ENCODE peak calls at places on chromosomes 2 and 18, in ten cellular contexts. S is H1, N is prostate gland, W is K562, V is GM23338, R is GM12878, H is Panc1, Q is HCT116, Z is transverse colon, B is stomach. D is an unnamed sample.

GRCh38 chr2:56337342-56337741 is 153.6 kb downstream of the CCDC85A start:
- DNase-seq in S (no peak), N (no peak), Z (no peak), Q (no peak), W (no peak), R (no peak), H (no peak), V (no peak), B (peak), D (no peak)

GRCh38 chr2:214215107-214215506 is 195.7 kb upstream of the VWC2L start:
- DNase-seq in V (no peak), N (no peak), S (no peak), W (no peak), Z (no peak), B (no peak), Q (no peak), R (no peak), H (no peak), D (no peak)

GRCh38 chr18:33751613-33752221 is 173.7 kb downstream of the ASXL3 start:
- DNase-seq in W (no peak), B (no peak), Z (no peak), H (no peak), R (no peak), N (no peak), V (peak), Q (no peak), S (no peak), D (no peak)

GRCh38 chr2:96099861-96100798 is 16.2 kb downstream of the ADRA2B start:
- DNase-seq in B (no peak), Z (peak), W (no peak), V (peak), S (no peak), Q (no peak), H (no peak), N (no peak), R (no peak), D (no peak)

GRCh38 chr2:72077702-72078169 is 69.9 kb downstream of the CYP26B1 start:
- DNase-seq in W (no peak), S (no peak), Q (no peak), Z (no peak), B (no peak), R (no peak), V (no peak), N (no peak), H (no peak), D (no peak)

GRCh38 chr18:44309185-44309584 is 371.5 kb upstream of the SETBP1 start:
- DNase-seq in B (no peak), R (no peak), Q (no peak), S (no peak), H (no peak), W (no peak), N (no peak), Z (no peak), V (no peak), D (no peak)

GRCh38 chr2:237222178-237222577 is 136.5 kb downstream of the COPS8 start:
- DNase-seq in W (no peak), V (no peak), N (no peak), H (no peak), S (no peak), B (no peak), Z (no peak), Q (no peak), R (no peak), D (no peak)

GRCh38 chr2:241219856-241220356 is 31.4 kb downstream of the ANO7 start:
- DNase-seq in Z (no peak), N (no peak), W (no peak), B (no peak), S (no peak), R (no peak), V (no peak), H (no peak), Q (no peak), D (no peak)

GRCh38 chr2:84970956-84971798 is at the start of gene KCMF1:
- DNase-seq in V (peak), H (no peak), Q (no peak), N (peak), B (peak), Z (peak), W (peak), R (no peak), S (no peak), D (no peak)

GRCh38 chr2:96495983-96496382 is 9.2 kb downstream of the NEURL3 start:
- DNase-seq in S (no peak), W (no peak), B (no peak), H (no peak), R (no peak), N (no peak), Q (no peak), Z (no peak), V (no peak), D (no peak)

GRCh38 chr18:10530852-10531251 is 5.0 kb downstream of the NAPG start:
- DNase-seq in N (no peak), S (no peak), Q (no peak), V (no peak), W (peak), R (no peak), B (no peak), Z (no peak), H (no peak), D (no peak)

GRCh38 chr2:195613922-195614321 is 43.1 kb upstream of the SLC39A10 start:
- DNase-seq in H (peak), S (no peak), B (no peak), R (no peak), Q (no peak), V (no peak), W (peak), Z (no peak), N (no peak), D (no peak)

GRCh38 chr18:13522861-13523660 is 203.3 kb downstream of the FAM210A start:
- DNase-seq in Z (no peak), B (no peak), R (no peak), S (no peak), H (no peak), N (no peak), V (no peak), W (no peak), Q (no peak), D (no peak)

GRCh38 chr18:13520741-13521140 is 205.6 kb downstream of the FAM210A start:
- DNase-seq in Q (no peak), B (no peak), H (no peak), V (no peak), Z (no peak), N (no peak), R (no peak), W (no peak), S (no peak), D (no peak)

GRCh38 chr18:13521418-13521817 is 204.9 kb downstream of the FAM210A start:
- DNase-seq in Z (no peak), Q (no peak), W (no peak), H (no peak), B (no peak), N (no peak), R (no peak), V (no peak), S (no peak), D (no peak)

GRCh38 chr18:13518382-13518781 is 208.0 kb downstream of the FAM210A start:
- DNase-seq in W (no peak), B (no peak), Q (no peak), H (no peak), V (no peak), N (no peak), S (no peak), Z (no peak), R (no peak), D (no peak)

DNA sequence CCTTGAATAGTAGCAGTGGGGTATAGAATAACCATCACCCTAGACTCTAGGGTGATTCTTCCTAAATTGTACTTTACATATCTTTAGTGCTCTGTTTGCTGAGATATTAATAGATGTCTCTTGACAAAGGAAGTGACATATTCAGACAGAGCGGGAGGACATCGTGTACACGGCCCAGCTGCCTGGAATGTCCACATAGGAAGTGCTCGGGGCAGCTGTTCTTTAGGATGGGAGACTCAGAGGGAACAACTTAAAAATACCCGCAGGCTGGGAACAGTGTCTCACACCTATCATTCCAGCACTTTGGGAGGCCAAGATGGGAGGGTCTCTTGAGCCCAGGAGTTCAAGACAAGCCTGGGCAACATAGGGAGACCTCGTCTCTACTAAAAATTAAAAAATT is 206.1 kb downstream of the FAM210A start:
- DNase-seq in V (no peak), Z (no peak), R (no peak), H (no peak), S (no peak), W (no peak), N (no peak), B (no peak), Q (no peak), D (no peak)
- TF ChIP-seq POLR2AphosphoS5 in V (no peak), Z (peak), R (no peak), H (no peak), S (no peak), W (no peak), N (peak), B (peak), Q (no peak), D (no peak)

GRCh38 chr2:37590119-37590571 is 81.3 kb downstream of the CDC42EP3 start:
- DNase-seq in H (no peak), V (no peak), S (no peak), B (no peak), N (peak), R (no peak), Q (no peak), Z (no peak), W (no peak), D (no peak)
- TF ChIP-seq POLR2AphosphoS5 in H (no peak), V (no peak), S (no peak), B (peak), N (peak), R (no peak), Q (no peak), Z (peak), W (no peak), D (no peak)

DNA sequence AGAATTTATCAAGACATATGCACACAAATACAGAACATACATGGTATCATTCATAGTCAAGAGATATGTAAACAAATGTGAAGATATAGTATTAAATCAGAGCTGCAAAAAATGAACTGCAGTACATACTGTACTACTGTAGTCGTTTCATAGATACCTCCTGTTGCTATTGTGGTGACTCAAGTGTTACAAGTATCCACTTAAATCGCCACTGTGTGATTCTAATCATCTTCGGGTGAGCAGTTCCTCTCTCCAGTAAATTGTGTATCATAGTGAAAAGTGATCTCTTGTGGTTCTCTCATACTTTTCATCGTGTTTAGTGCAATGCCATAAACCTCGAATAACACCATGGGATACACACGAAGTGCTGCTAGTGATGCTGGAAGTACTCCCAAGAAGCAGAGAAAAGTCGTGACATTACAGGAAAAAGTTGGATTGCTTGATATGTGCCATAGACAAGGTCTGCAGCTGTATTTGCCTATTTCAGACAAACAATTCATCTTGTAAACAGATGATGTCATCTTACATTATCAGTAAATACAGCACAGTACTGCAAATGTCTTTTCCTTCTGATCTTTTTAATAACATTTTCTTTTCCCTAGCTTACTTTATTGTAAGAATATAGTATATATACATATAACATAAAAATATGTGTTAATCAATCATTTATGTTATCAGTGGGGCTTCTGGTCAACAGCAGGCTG is 222.2 kb downstream of the BCL11A start:
- DNase-seq in Q (no peak), H (no peak), V (no peak), W (no peak), R (no peak), B (no peak), N (no peak), S (no peak), Z (no peak), D (no peak)
- TF ChIP-seq POLR2AphosphoS5 in Q (no peak), H (no peak), V (no peak), W (no peak), R (no peak), B (no peak), N (no peak), S (no peak), Z (no peak), D (no peak)

GRCh38 chr18:2884706-2885285 is 38.0 kb downstream of the EMILIN2 start:
- DNase-seq in V (no peak), Z (no peak), S (no peak), W (no peak), R (no peak), N (no peak), Q (no peak), B (no peak), H (no peak), D (no peak)

GRCh38 chr18:2883137-2883671 is 36.4 kb downstream of the EMILIN2 start:
- DNase-seq in Q (no peak), S (no peak), W (no peak), V (no peak), N (no peak), B (no peak), Z (peak), H (no peak), R (no peak), D (peak)

GRCh38 chr18:2889761-2890192 is 43.0 kb downstream of the EMILIN2 start:
- DNase-seq in V (peak), Q (no peak), N (no peak), Z (no peak), H (no peak), W (no peak), S (no peak), R (no peak), B (no peak), D (no peak)

GRCh38 chr18:2890606-2891005 is 43.8 kb downstream of the EMILIN2 start:
- DNase-seq in N (no peak), R (no peak), S (no peak), V (no peak), W (no peak), Z (no peak), H (no peak), Q (no peak), B (no peak), D (no peak)

GRCh38 chr18:2887470-2887869 is 40.7 kb downstream of the EMILIN2 start:
- DNase-seq in S (no peak), W (no peak), H (no peak), Z (no peak), R (no peak), B (no peak), N (no peak), Q (no peak), V (no peak), D (no peak)
- TF ChIP-seq POLR2AphosphoS5 in S (no peak), W (no peak), H (no peak), Z (no peak), R (no peak), B (no peak), N (no peak), Q (no peak), V (no peak), D (no peak)

DNA sequence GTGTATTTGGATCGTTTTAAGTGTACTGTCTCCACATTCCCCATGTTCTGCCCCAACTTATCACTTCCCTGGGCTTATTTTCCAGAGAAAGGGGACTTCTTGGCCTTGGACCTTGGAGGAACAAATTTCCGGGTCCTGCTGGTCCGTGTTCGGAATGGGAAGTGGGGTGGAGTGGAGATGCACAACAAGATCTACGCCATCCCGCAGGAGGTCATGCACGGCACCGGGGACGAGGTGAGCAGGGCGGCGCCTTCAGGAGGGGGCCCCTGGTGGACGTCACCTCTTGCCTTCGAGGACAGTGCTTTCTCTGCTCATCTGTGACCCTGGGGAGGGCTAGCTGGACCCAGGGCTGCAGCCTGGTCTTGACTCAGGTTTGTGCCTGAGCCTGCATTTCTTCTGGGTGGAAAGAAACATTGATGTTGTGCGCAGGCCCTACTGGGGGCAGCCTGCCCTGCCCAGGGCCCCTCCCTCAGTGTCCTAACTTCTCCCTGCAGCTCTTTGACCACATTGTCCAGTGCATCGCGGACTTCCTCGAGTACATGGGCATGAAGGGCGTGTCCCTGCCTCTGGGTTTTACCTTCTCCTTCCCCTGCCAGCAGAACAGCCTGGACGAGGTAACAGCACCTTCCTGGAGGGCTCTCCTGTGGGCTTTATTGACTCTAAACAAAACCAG is 47.8 kb downstream of the HK2 start:
- DNase-seq in R (no peak), W (no peak), N (no peak), Z (no peak), Q (no peak), S (no peak), V (no peak), B (no peak), H (no peak), D (no peak)
- TF ChIP-seq POLR2AphosphoS5 in R (no peak), W (no peak), N (no peak), Z (no peak), Q (no peak), S (no peak), V (no peak), B (no peak), H (no peak), D (no peak)

DNA sequence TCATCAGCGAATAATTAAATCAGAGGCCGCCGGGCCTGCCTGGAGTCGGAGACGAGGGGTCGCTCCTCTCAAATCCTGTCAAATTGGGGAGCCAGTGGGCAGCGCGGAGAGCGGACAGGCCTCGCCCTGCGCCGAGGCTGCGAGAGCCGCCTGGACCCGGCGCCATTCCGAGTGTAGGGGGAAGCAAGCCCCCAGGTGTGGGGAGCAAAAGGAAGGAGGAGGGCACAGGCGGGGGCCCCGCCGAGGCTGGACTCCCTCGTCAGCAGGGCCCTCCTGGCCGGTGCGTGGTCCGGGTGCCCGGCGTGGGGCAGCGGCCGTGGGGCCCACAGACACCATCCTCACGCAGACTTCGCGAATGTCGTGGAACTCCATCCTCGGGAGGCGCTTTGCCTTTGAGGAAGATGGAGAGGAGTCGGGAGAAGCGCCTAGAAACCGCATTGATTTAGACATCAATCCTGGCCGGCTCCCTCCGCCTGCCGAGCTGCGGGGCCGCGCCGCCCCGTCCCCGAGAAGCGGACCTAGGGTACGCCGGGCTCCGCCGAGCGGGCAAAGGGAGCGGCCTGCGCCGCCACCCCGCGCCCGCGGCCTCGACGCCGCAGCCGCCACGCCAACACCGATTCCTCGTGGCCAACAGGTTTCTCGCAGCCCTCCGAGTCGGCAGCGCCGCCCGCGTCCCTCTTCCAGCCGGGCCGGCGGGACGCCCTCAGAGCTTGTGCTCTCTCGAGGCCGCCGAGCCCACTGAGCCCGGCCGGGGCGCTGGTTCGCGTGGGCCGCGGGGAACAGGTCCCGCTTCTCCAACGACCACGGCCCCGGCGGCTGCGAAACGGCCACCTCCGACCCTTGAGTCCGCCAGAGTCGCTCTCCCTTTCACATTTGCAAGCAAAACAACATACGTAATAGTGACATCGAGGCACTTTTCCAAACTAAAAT is 6.7 kb upstream of the ONECUT2 start:
- DNase-seq in Q (no peak), S (no peak), W (no peak), B (no peak), V (peak), N (no peak), H (no peak), R (no peak), Z (no peak), D (no peak)
- TF ChIP-seq POLR2AphosphoS5 in Q (no peak), S (no peak), W (no peak), B (no peak), V (no peak), N (no peak), H (no peak), R (no peak), Z (no peak), D (no peak)

GRCh38 chr18:45517181-45517741 is 98.0 kb upstream of the SLC14A2 start:
- DNase-seq in S (no peak), V (no peak), H (no peak), Q (no peak), R (no peak), W (no peak), N (no peak), Z (no peak), B (no peak), D (no peak)
- TF ChIP-seq POLR2AphosphoS5 in S (no peak), V (no peak), H (no peak), Q (no peak), R (no peak), W (no peak), N (peak), Z (no peak), B (no peak), D (no peak)

GRCh38 chr2:33444961-33445360 is 31.5 kb upstream of the RASGRP3 start:
- DNase-seq in R (no peak), W (no peak), Q (no peak), B (no peak), H (no peak), S (no peak), N (no peak), V (no peak), Z (no peak), D (no peak)
- TF ChIP-seq POLR2AphosphoS5 in R (no peak), W (no peak), Q (no peak), B (no peak), H (no peak), S (no peak), N (no peak), V (no peak), Z (no peak), D (no peak)

GRCh38 chr18:65269375-65269774 is 481.4 kb upstream of the CDH7 start:
- DNase-seq in W (no peak), R (no peak), Z (no peak), N (no peak), V (no peak), Q (no peak), B (no peak), H (no peak), S (no peak), D (no peak)
- TF ChIP-seq POLR2AphosphoS5 in W (no peak), R (no peak), Z (no peak), N (no peak), V (no peak), Q (no peak), B (no peak), H (no peak), S (no peak), D (no peak)